ENCODE peak calls at places on chromosome X, in four cellular contexts. C is HFF-Myc, U is AG04450, V is glutamatergic neuron. R is an unnamed sample.

GRCh38 chrX:140505421-140506337 is 810 bp upstream of the SOX3 start:
- DNase-seq in C (no peak), V (peak), U (no peak), R (no peak)

GRCh38 chrX:47283015-47283771 is 50.4 kb downstream of the USP11 start:
- DNase-seq in V (no peak), C (peak), U (no peak), R (no peak)

GRCh38 chrX:55738969-55739368 is 21.4 kb downstream of the RRAGB start:
- DNase-seq in U (no peak), V (no peak), C (no peak), R (no peak)

GRCh38 chrX:9188117-9188516 is 154.2 kb upstream of the FAM9B start:
- DNase-seq in U (no peak), V (no peak), C (no peak), R (no peak)

GRCh38 chrX:64456828-64457227 is 61.6 kb upstream of the MTMR8 start:
- DNase-seq in U (no peak), V (no peak), C (no peak), R (no peak)

GRCh38 chrX:47172971-47173792 is 20.4 kb upstream of the UBA1 start:
- DNase-seq in C (no peak), V (no peak), U (no peak), R (no peak)

GRCh38 chrX:47562615-47563243 is 1.7 kb downstream of the ARAF start:
- DNase-seq in U (no peak), C (no peak), V (peak), R (no peak)

GRCh38 chrX:134236690-134237362 is at the start of gene CCDC160:
- DNase-seq in C (no peak), V (peak), U (no peak), R (no peak)

GRCh38 chrX:69093960-69094935 is 71.0 kb downstream of the PJA1 start:
- DNase-seq in C (no peak), V (peak), U (no peak), R (peak)

GRCh38 chrX:20224814-20225487 is 41.8 kb downstream of the RPS6KA3 start:
- DNase-seq in U (no peak), V (no peak), C (no peak), R (no peak)

GRCh38 chrX:109773374-109773773 is 40.3 kb upstream of the ACSL4 start:
- DNase-seq in V (no peak), U (no peak), C (no peak), R (no peak)

GRCh38 chrX:40197071-40197470 is 99.3 kb upstream of the BCOR start:
- DNase-seq in C (no peak), V (no peak), U (no peak), R (no peak)

GRCh38 chrX:15745179-15745578 is 7.1 kb downstream of the CA5B start:
- DNase-seq in U (no peak), V (no peak), C (no peak), R (peak)

GRCh38 chrX:136190038-136190437 is 42.7 kb downstream of the FHL1 start:
- DNase-seq in V (no peak), U (no peak), C (no peak), R (no peak)

GRCh38 chrX:95893632-95894031 is 791.0 kb upstream of the DIAPH2 start:
- DNase-seq in C (no peak), U (peak), V (no peak), R (peak)

GRCh38 chrX:106177106-106177981 is 9.2 kb downstream of the PWWP3B start:
- DNase-seq in V (peak), C (no peak), U (no peak), R (no peak)

GRCh38 chrX:116278819-116279218 is 108.3 kb downstream of the AGTR2 start:
- DNase-seq in U (no peak), C (no peak), V (no peak), R (no peak)

DNA sequence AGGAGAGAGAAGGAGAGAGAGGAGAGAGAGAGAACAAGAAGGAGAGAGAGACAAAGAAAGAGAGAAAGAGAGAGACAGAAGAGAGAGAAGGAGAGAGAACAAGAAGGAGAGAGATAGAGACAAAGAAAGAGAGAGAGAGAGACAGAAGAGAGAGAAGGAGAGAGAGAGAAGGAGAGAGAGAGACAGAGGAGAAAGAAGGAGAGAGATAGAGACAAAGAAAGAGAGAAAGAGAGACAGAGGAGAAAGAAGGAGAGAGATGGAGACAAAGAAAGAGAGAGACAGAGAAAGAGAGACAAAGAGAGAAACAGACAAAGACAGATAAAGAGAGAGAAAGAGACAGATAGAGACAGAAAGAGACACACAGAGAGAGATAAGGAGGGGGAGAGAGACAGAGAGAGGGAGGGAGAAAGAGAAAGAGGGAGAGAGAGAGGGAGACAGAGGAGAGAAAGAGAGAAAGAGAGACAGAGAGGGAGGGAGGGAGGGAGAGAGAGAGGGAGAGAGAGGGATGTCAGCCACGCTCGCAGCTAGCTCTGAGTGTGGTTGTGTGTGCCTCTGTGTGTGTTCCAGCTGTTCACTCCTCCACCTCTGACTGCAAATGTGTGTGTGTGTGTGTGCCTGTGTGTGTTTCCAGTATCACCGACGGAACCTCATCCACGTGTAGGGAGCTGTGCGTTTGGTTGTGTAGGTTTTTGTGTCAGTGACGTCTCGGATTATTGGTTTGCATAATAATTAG is 105.8 kb downstream of the CRLF2 start:
- DNase-seq in V (no peak), C (no peak), U (no peak), R (no peak)
- TF ChIP-seq CTCF in V (no peak), C (no peak), U (no peak), R (no peak)

GRCh38 chrX:72306085-72306801 is 529 bp upstream of the CITED1 start:
- DNase-seq in V (peak), C (no peak), U (no peak), R (no peak)
- TF ChIP-seq CTCF in V (no peak), C (no peak), U (no peak), R (no peak)

DNA sequence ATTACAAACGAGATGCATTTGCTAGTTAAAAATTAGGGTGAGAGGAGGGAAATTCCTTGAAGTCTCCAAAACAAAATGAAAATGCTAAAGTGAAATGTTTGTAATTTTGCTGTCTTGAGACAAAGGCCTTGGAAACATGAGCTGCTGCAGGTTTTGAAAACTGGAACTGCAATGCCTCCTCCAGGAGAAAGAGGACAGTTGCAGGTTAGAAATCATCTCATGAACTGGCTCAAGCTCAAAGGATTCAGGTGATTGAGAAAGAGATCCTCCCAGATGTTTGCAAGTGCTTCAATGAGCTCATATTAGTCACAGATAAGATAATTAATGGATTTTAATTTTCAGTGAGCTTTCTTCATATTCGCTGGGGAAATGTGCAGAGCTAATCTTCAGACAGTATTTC is 32.4 kb downstream of the SMPX start:
- DNase-seq in U (peak), V (no peak), C (no peak), R (peak)
- TF ChIP-seq CTCF in U (peak), V (no peak), C (peak), R (peak)

DNA sequence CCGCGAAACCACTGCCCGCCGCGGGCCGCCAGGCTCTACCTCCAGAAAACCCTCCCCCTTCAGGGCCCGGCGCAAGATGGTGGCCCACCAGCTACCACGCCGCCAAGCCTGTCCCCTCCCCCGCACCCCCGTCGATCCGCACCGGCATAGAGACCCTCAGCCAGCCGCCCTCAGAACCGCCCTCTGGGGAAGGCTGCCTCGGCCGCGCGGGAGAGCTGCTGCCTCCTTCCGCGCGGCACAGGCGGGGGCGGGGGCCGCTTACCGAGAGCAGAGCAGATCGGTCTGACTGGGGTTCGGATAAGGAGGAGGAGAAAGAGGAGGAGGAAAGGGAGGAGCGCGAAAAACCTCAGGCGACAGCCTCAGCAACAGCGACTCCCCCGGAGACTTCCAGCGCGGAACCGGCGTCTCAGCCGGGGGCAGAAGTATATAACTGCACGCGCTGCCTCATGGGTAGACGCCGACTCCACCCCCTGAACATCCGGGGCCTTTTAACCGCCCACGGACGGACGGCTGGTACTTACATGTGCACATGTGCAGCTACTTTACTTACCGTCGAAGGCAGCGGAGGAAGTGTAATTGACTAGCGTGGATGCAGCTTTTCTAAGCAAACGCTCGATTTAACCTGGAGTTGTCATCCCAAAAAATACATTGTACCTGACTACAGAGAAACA is at the start of gene ZNF280C:
- DNase-seq in V (peak), C (peak), U (peak), R (peak)
- TF ChIP-seq CTCF in V (no peak), C (no peak), U (peak), R (no peak)

DNA sequence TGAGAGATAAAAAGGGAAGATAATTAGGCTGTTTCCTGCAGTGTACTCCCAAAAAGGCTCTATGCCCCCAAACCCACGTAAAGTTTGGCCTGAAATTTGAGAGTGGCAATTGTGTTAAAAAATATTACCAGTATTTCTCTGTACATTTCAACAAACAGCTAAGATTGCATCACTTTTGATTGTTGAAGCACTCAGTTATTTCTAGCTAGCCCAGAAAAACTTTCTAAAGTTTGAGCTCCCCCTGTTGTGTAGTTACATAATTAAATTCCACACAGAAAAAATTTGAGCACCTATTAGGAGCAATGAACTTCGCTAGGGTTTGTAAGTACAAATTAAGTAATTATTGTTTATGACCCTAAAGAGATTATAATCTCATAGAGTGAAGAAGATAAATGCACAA is 109.4 kb downstream of the DLG3 start:
- DNase-seq in U (no peak), V (no peak), C (no peak), R (peak)
- TF ChIP-seq CTCF in U (peak), V (no peak), C (no peak), R (no peak)

DNA sequence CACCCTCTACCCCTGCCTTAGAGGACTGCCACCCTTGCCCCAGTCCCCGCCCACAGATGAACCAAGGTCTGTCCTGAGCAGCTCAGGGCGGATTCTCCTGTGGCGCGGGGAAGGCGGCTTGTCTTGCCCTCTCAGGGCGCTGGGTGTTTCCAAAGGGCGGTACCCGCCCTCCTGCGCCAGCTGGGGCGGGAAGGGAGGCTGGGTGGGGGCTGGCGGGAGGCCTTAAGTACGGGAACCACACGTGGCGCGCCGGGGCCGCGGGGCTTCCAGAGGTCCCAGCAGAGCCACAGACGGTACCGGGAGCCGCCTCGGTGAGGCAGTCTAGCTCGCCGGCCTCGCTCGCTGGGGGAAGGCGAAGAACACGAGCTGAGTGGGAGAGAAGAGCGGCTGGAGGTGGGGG is 361.1 kb downstream of the MID1IP1 start:
- DNase-seq in C (no peak), U (no peak), V (peak), R (no peak)
- TF ChIP-seq CTCF in C (no peak), U (no peak), V (no peak), R (no peak)

GRCh38 chrX:79231662-79232061 is 87.2 kb downstream of the GPR174 start:
- DNase-seq in V (no peak), C (no peak), U (no peak), R (no peak)
- TF ChIP-seq CTCF in V (no peak), C (no peak), U (no peak), R (no peak)

DNA sequence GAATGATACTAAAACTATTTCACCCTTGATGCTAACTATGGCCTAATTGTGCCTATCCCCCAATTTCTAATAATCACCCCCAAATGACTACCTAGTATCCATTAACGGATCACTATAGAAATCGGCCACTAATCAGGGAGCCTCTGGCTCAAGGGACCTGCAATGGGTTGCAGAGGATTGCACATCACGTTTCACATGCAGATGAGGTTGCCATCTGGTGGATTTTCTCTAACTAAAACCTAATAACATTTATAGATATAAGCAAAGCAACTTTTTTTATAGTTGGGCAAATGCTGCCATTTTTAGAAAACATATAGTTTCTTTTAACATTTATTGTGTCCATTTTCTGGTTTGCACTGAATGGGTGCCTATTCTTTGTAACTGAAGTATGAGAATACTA is 28.3 kb upstream of the ALG13 start:
- DNase-seq in V (no peak), U (no peak), C (no peak), R (peak)
- TF ChIP-seq CTCF in V (no peak), U (no peak), C (no peak), R (peak)

GRCh38 chrX:132614297-132614696 is 125.5 kb upstream of the MBNL3 start:
- DNase-seq in V (no peak), C (no peak), U (no peak), R (peak)
- TF ChIP-seq CTCF in V (no peak), C (peak), U (peak), R (no peak)

R was measured in MCF 10A.